ENCODE peak calls at places on chromosome 18, in six cellular contexts. M, K, T, A, Y and Z are unnamed samples.

GRCh38 chr18:78713064-78713463 is 266.6 kb upstream of the SALL3 start:
- DNase-seq in M (no peak), K (no peak), T (no peak), A (no peak), Y (peak; percentile 23), Z (no peak)

GRCh38 chr18:49762191-49763077 is 50.9 kb downstream of the ACAA2 start:
- DNase-seq in M (no peak), K (no peak), T (no peak), A (peak; percentile 61), Y (no peak), Z (peak; percentile 65)

GRCh38 chr18:22273101-22274039 is 104.0 kb downstream of the GATA6 start:
- DNase-seq in M (no peak), K (no peak), T (no peak), A (no peak), Y (no peak), Z (no peak)

GRCh38 chr18:64276736-64277135 is 127.8 kb upstream of the LINC00305 start:
- DNase-seq in M (no peak), K (no peak), T (no peak), A (no peak), Y (no peak), Z (no peak)

GRCh38 chr18:53952700-53953099 is 271.8 kb downstream of the MBD2 start:
- DNase-seq in M (no peak), K (no peak), T (no peak), A (no peak), Y (no peak), Z (no peak)

GRCh38 chr18:43078485-43079092 is 36.9 kb downstream of the RIT2 start:
- DNase-seq in M (no peak), K (no peak), T (no peak), A (no peak), Y (no peak), Z (no peak)

GRCh38 chr18:31278609-31279071 is 39.3 kb upstream of the DSG1 start:
- DNase-seq in M (no peak), K (no peak), T (no peak), A (no peak), Y (no peak), Z (no peak)

GRCh38 chr18:48956378-48956777 is 5.6 kb upstream of the SMAD7 start:
- DNase-seq in M (no peak), K (no peak), T (no peak), A (no peak), Y (no peak), Z (peak; percentile 65)

GRCh38 chr18:56945171-56945863 is 201.6 kb upstream of the BOD1L2 start:
- DNase-seq in M (no peak), K (no peak), T (no peak), A (no peak), Y (no peak), Z (no peak)

GRCh38 chr18:51447351-51447896 is 249.9 kb upstream of the MEX3C start:
- DNase-seq in M (peak; percentile 89), K (no peak), T (no peak), A (no peak), Y (no peak), Z (no peak)

GRCh38 chr18:23718243-23718720 is 29.0 kb downstream of the LAMA3 start:
- DNase-seq in M (no peak), K (no peak), T (no peak), A (no peak), Y (no peak), Z (peak; percentile 12)

GRCh38 chr18:48623468-48624220 is 84.8 kb downstream of the CTIF start:
- DNase-seq in M (no peak), K (no peak), T (no peak), A (no peak), Y (no peak), Z (no peak)

GRCh38 chr18:70288851-70289328 is at the start of gene SOCS6:
- DNase-seq in M (peak; percentile 67), K (peak; percentile 4), T (no peak), A (peak; percentile 89), Y (peak; percentile 86), Z (peak; percentile 76)

GRCh38 chr18:13003466-13003896 is 12.3 kb downstream of the CEP192 start:
- DNase-seq in M (no peak), K (no peak), T (no peak), A (no peak), Y (no peak), Z (no peak)

GRCh38 chr18:42028232-42028832 is 73.3 kb downstream of the PIK3C3 start:
- DNase-seq in M (no peak), K (no peak), T (no peak), A (no peak), Y (no peak), Z (no peak)

GRCh38 chr18:69789794-69790193 is 157.9 kb downstream of the CD226 start:
- DNase-seq in M (no peak), K (no peak), T (no peak), A (no peak), Y (no peak), Z (no peak)

GRCh38 chr18:497688-498087 is 2.8 kb downstream of the COLEC12 start:
- DNase-seq in M (no peak), K (no peak), T (no peak), A (no peak), Y (no peak), Z (no peak)

GRCh38 chr18:58042826-58043362 is 1.1 kb upstream of the NEDD4L start:
- DNase-seq in M (no peak), K (no peak), T (no peak), A (no peak), Y (no peak), Z (no peak)
- H3K4me3 ChIP-seq in M (peak overlapping the region; percentile 43), K (peak overlapping the region; percentile 66), T (peak overlapping the region; percentile 64), A (peak overlapping the region; percentile 78), Y (peak overlapping the region; percentile 92), Z (peak overlapping the region; percentile 77)

DNA sequence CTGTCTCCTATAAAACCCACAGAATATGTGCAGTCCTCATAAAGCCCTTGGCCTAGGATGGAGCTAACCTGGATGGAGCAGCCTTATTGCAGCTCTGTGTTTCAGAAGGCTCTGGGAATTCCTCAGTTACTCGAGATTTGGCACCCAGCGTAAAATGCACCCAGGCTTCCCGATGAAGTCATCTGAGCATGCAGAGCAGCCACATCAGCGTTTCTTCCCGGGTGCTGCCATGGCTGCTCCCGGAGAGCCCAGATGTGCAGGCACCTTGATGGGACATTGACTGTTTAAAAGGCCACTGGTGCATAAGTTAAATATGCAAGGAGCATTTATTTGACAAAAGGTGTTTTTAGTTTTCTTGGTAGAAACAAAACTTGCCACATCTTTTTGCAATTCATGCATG is 115.2 kb downstream of the MBP start:
- DNase-seq in M (no peak), K (no peak), T (no peak), A (no peak), Y (no peak), Z (no peak)
- H3K27ac ChIP-seq in M (no peak overlapping the region), K (no peak overlapping the region), T (no peak overlapping the region), A (no peak overlapping the region), Y (no peak overlapping the region), Z (no peak overlapping the region)

GRCh38 chr18:33838084-33838483 is 260.1 kb downstream of the ASXL3 start:
- DNase-seq in M (no peak), K (no peak), T (no peak), A (no peak), Y (no peak), Z (no peak)

GRCh38 chr18:33835419-33835818 is 257.4 kb downstream of the ASXL3 start:
- DNase-seq in M (no peak), K (no peak), T (no peak), A (no peak), Y (no peak), Z (no peak)

GRCh38 chr18:33841221-33841967 is 263.4 kb downstream of the ASXL3 start:
- DNase-seq in M (no peak), K (no peak), T (no peak), A (no peak), Y (no peak), Z (no peak)

GRCh38 chr18:33837191-33837590 is 259.2 kb downstream of the ASXL3 start:
- DNase-seq in M (no peak), K (no peak), T (no peak), A (no peak), Y (no peak), Z (no peak)

GRCh38 chr18:33839452-33840225 is 261.6 kb downstream of the ASXL3 start:
- DNase-seq in M (no peak), K (no peak), T (no peak), A (no peak), Y (no peak), Z (no peak)
- TF ChIP-seq CTCF in M (peak; percentile 61), K (peak; percentile 32), T (peak; percentile 78), A (peak; percentile 61), Y (no peak), Z (peak; percentile 49)

GRCh38 chr18:26656401-26656943 is 108.1 kb upstream of the KCTD1 start:
- DNase-seq in M (no peak), K (no peak), T (no peak), A (peak; percentile 70), Y (no peak), Z (no peak)
- H3K4me3 ChIP-seq in M (peak overlapping the region; percentile 81), K (peak overlapping the region; percentile 78), T (peak overlapping the region; percentile 69), A (peak overlapping the region; percentile 65), Y (peak overlapping the region; percentile 53), Z (peak overlapping the region; percentile 77)

GRCh38 chr18:62811674-62812073 is 96.3 kb downstream of the PHLPP1 start:
- DNase-seq in M (no peak), K (no peak), T (no peak), A (no peak), Y (no peak), Z (no peak)

GRCh38 chr18:62810682-62811081 is 95.3 kb downstream of the PHLPP1 start:
- DNase-seq in M (no peak), K (no peak), T (no peak), A (no peak), Y (no peak), Z (no peak)

GRCh38 chr18:62814114-62814759 is 98.9 kb downstream of the PHLPP1 start:
- DNase-seq in M (no peak), K (no peak), T (no peak), A (no peak), Y (no peak), Z (no peak)

GRCh38 chr18:62812242-62812641 is 96.9 kb downstream of the PHLPP1 start:
- DNase-seq in M (no peak), K (no peak), T (no peak), A (no peak), Y (no peak), Z (no peak)

DNA sequence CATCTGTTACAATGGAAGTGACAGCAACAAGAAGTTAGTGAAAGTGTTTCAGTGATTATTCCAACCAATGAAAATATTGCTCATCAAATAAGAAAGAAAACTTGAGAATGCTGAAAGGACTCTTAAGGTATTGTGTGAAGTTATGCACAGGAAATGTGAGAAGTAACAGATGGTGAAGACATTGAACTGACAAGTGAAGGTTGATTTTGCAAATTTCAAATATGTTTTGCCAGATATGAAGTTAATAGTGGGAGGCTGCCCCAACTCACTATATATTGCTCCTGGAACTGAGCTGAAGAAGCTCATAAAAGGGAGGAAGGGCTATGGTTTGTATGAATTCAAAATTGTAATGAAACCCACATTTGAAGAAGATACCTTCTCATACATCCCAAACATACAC is 97.5 kb downstream of the PHLPP1 start:
- DNase-seq in M (no peak), K (no peak), T (no peak), A (no peak), Y (no peak), Z (no peak)
- H3K27ac ChIP-seq in M (peak overlapping the region; percentile 29), K (no peak overlapping the region), T (no peak overlapping the region), A (no peak overlapping the region), Y (no peak overlapping the region), Z (no peak overlapping the region)

GRCh38 chr18:11387880-11388279 is 221.5 kb upstream of the SLC35G4 start:
- DNase-seq in M (peak; percentile 61), K (no peak), T (no peak), A (no peak), Y (no peak), Z (no peak)
- TF ChIP-seq CTCF in M (peak; percentile 39), K (no peak), T (peak; percentile 42), A (peak; percentile 22), Y (peak; percentile 23), Z (no peak)